ENCODE peak calls at places on chromosomes 12 and 14, in four cellular contexts. H is GM19239, Y is HL-60, A is G401. N is an unnamed sample.

GRCh38 chr12:79764641-79765040 is 73.9 kb upstream of the PAWR start:
- DNase-seq in H (no peak), Y (no peak), A (no peak), N (no peak)

GRCh38 chr14:45426685-45427282 is 173.8 kb upstream of the MIS18BP1 start:
- DNase-seq in A (peak), H (peak), Y (peak), N (peak)

GRCh38 chr12:52086366-52086765 is 6.9 kb downstream of the SMIM41 start:
- DNase-seq in H (no peak), Y (no peak), A (no peak), N (no peak)

GRCh38 chr12:102921240-102921639 is 4.2 kb upstream of the PAH start:
- DNase-seq in H (no peak), A (no peak), Y (no peak), N (no peak)

GRCh38 chr12:4900327-4900726 is 9.4 kb upstream of the KCNA1 start:
- DNase-seq in Y (no peak), A (no peak), H (no peak), N (no peak)

GRCh38 chr14:98956181-98956580 is 315.8 kb downstream of the BCL11B start:
- DNase-seq in Y (no peak), A (no peak), H (no peak), N (no peak)

GRCh38 chr12:1972260-1972659 is 32.0 kb downstream of the DCP1B start:
- DNase-seq in Y (no peak), A (no peak), H (no peak), N (no peak)

GRCh38 chr14:87615822-87616679 is 376.9 kb downstream of the GALC start:
- DNase-seq in H (peak), A (peak), Y (peak), N (peak)

GRCh38 chr14:77989441-77989891 is 180.7 kb upstream of the NRXN3 start:
- DNase-seq in Y (no peak), H (no peak), A (peak), N (peak)

GRCh38 chr14:68365228-68365627 is 427.6 kb downstream of the ZFP36L1 start:
- DNase-seq in Y (no peak), H (no peak), A (no peak), N (no peak)

GRCh38 chr12:121894633-121895032 is 6.0 kb downstream of the PSMD9 start:
- DNase-seq in Y (no peak), H (no peak), A (peak), N (no peak)

GRCh38 chr14:20683125-20683895 is 1.1 kb upstream of the RNASE4 start:
- DNase-seq in Y (peak), H (no peak), A (peak), N (peak)

GRCh38 chr14:49971156-49972141 is 78.6 kb downstream of the ARF6 start:
- DNase-seq in H (no peak), Y (peak), A (no peak), N (peak)

GRCh38 chr12:6827982-6828670 is at the start of gene P3H3:
- DNase-seq in Y (no peak), H (no peak), A (peak), N (peak)

GRCh38 chr14:102544034-102544744 is 34.6 kb upstream of the ANKRD9 start:
- DNase-seq in A (no peak), Y (no peak), H (no peak), N (no peak)

GRCh38 chr12:118061876-118062791 is 1.2 kb upstream of the WSB2 start:
- DNase-seq in H (peak), Y (no peak), A (peak), N (peak)

GRCh38 chr12:76037130-76038105 is 5.8 kb upstream of the PHLDA1 start:
- DNase-seq in H (no peak), A (peak), Y (no peak), N (peak)

GRCh38 chr12:18868673-18869072 is 130.8 kb downstream of the CAPZA3 start:
- DNase-seq in Y (no peak), H (no peak), A (no peak), N (no peak)

GRCh38 chr14:83419420-83419819 is 1885.8 kb upstream of the SEL1L start:
- DNase-seq in Y (no peak), H (no peak), A (no peak), N (no peak)

GRCh38 chr12:2868986-2869385 is 8.0 kb downstream of the FOXM1 start:
- DNase-seq in H (no peak), Y (no peak), A (no peak), N (no peak)

GRCh38 chr14:74085828-74086227 is 1.1 kb downstream of the LIN52 start:
- DNase-seq in Y (no peak), H (peak), A (no peak), N (no peak)

GRCh38 chr12:53931844-53932581 is 6.6 kb upstream of the HOXC13 start:
- DNase-seq in Y (no peak), H (no peak), A (no peak), N (no peak)

GRCh38 chr14:104443391-104444158 is 136.0 kb upstream of the C14orf180 start:
- DNase-seq in H (no peak), Y (no peak), A (peak), N (no peak)

GRCh38 chr12:51533799-51534198 is 57.2 kb upstream of the SCN8A start:
- DNase-seq in A (peak), Y (no peak), H (no peak), N (no peak)

GRCh38 chr12:130354407-130354806 is 16.7 kb downstream of the PIWIL1 start:
- DNase-seq in H (no peak), A (no peak), Y (no peak), N (no peak)

GRCh38 chr12:56941299-56942017 is 7.2 kb upstream of the SDR9C7 start:
- DNase-seq in Y (peak), H (no peak), A (peak), N (peak)

GRCh38 chr12:106766393-106766826 is 8.1 kb upstream of the RIC8B start:
- DNase-seq in A (peak), H (no peak), Y (no peak), N (peak)

GRCh38 chr12:3461391-3461790 is 29.6 kb upstream of the PRMT8 start:
- DNase-seq in Y (no peak), A (peak), H (no peak), N (no peak)

GRCh38 chr12:11879306-11879705 is 191.4 kb upstream of the BCL2L14 start:
- DNase-seq in Y (no peak), A (no peak), H (no peak), N (no peak)

GRCh38 chr14:68392393-68393085 is 400.3 kb downstream of the ZFP36L1 start:
- DNase-seq in Y (no peak), A (no peak), H (no peak), N (peak)

GRCh38 chr14:85159726-85160125 is 370.2 kb upstream of the FLRT2 start:
- DNase-seq in Y (no peak), H (no peak), A (no peak), N (no peak)

N was measured in Ammon's horn.